ENCODE peak calls at places on chromosomes 13 and 19, in six cellular contexts. One of them, this sample, is unnamed.
A peak's percentile ranks its signal among the peaks of the same experiment; 100 is the strongest.

GRCh38 chr19:47494211-47494547 is 10.2 kb upstream of the KPTN start:
- DNase-seq in IMR-90: no peak
- DNase-seq in A549: no peak
- DNase-seq in adrenal gland: no peak
- DNase-seq in stomach: no peak
- DNase-seq in breast epithelium: no peak
- DNase-seq in this sample: no peak

GRCh38 chr13:29964181-29964845 is 113.9 kb upstream of the UBL3 start:
- DNase-seq in IMR-90: no peak
- DNase-seq in A549: no peak
- DNase-seq in adrenal gland: no peak
- DNase-seq in stomach: no peak
- DNase-seq in breast epithelium: no peak
- DNase-seq in this sample: no peak

GRCh38 chr13:29810145-29810742 is 40.2 kb downstream of the UBL3 start:
- DNase-seq in IMR-90: peak; percentile 28
- DNase-seq in A549: no peak
- DNase-seq in adrenal gland: no peak
- DNase-seq in stomach: no peak
- DNase-seq in breast epithelium: no peak
- DNase-seq in this sample: no peak

GRCh38 chr19:50486823-50487515 is 10.3 kb upstream of the GARIN5A start:
- DNase-seq in IMR-90: peak; percentile 19
- DNase-seq in A549: no peak
- DNase-seq in adrenal gland: no peak
- DNase-seq in stomach: no peak
- DNase-seq in breast epithelium: no peak
- DNase-seq in this sample: no peak

GRCh38 chr13:86563308-86563707 is 764.1 kb upstream of the SLITRK6 start:
- DNase-seq in IMR-90: peak; percentile 75
- DNase-seq in A549: no peak
- DNase-seq in adrenal gland: no peak
- DNase-seq in stomach: no peak
- DNase-seq in breast epithelium: no peak
- DNase-seq in this sample: no peak

GRCh38 chr19:17125728-17126677 is 50.4 kb downstream of the MYO9B start:
- DNase-seq in IMR-90: peak; percentile 25
- DNase-seq in A549: no peak
- DNase-seq in adrenal gland: peak; percentile 62
- DNase-seq in stomach: peak; percentile 47
- DNase-seq in breast epithelium: no peak
- DNase-seq in this sample: peak; percentile 36

GRCh38 chr13:95745752-95746151 is 68.8 kb downstream of the DNAJC3 start:
- DNase-seq in IMR-90: no peak
- DNase-seq in A549: no peak
- DNase-seq in adrenal gland: no peak
- DNase-seq in stomach: no peak
- DNase-seq in breast epithelium: no peak
- DNase-seq in this sample: no peak

GRCh38 chr13:35672611-35673010 is 196.1 kb upstream of the MAB21L1 start:
- DNase-seq in IMR-90: peak; percentile 10
- DNase-seq in A549: no peak
- DNase-seq in adrenal gland: no peak
- DNase-seq in stomach: no peak
- DNase-seq in breast epithelium: no peak
- DNase-seq in this sample: no peak

GRCh38 chr19:27793128-27793643 is 1419.8 kb downstream of the UQCRFS1 start:
- DNase-seq in IMR-90: peak; percentile 58
- DNase-seq in A549: peak; percentile 97
- DNase-seq in adrenal gland: peak; percentile 86
- DNase-seq in stomach: peak; percentile 71
- DNase-seq in breast epithelium: peak; percentile 62
- DNase-seq in this sample: peak; percentile 88

GRCh38 chr13:54628383-54628782 is 1599.8 kb downstream of the OLFM4 start:
- DNase-seq in IMR-90: no peak
- DNase-seq in A549: no peak
- DNase-seq in adrenal gland: no peak
- DNase-seq in stomach: no peak
- DNase-seq in breast epithelium: no peak
- DNase-seq in this sample: no peak

GRCh38 chr19:16596399-16596798 is 24.2 kb upstream of the SLC35E1 start:
- DNase-seq in IMR-90: no peak
- DNase-seq in A549: no peak
- DNase-seq in adrenal gland: no peak
- DNase-seq in stomach: no peak
- DNase-seq in breast epithelium: no peak
- DNase-seq in this sample: no peak

GRCh38 chr19:8366961-8367326 is 3.0 kb downstream of the ANGPTL4 start:
- DNase-seq in IMR-90: no peak
- DNase-seq in A549: no peak
- DNase-seq in adrenal gland: no peak
- DNase-seq in stomach: no peak
- DNase-seq in breast epithelium: no peak
- DNase-seq in this sample: peak; percentile 85

GRCh38 chr19:13974073-13974472 is 21.8 kb downstream of the DCAF15 start:
- DNase-seq in IMR-90: no peak
- DNase-seq in A549: no peak
- DNase-seq in adrenal gland: no peak
- DNase-seq in stomach: peak; percentile 47
- DNase-seq in breast epithelium: no peak
- DNase-seq in this sample: no peak

GRCh38 chr19:15479391-15480345 is at the start of gene PGLYRP2:
- DNase-seq in IMR-90: no peak
- DNase-seq in A549: no peak
- DNase-seq in adrenal gland: no peak
- DNase-seq in stomach: peak; percentile 64
- DNase-seq in breast epithelium: peak; percentile 74
- DNase-seq in this sample: peak; percentile 57

GRCh38 chr19:1111641-1112253 is 8.0 kb downstream of the GPX4 start:
- DNase-seq in IMR-90: no peak
- DNase-seq in A549: no peak
- DNase-seq in adrenal gland: no peak
- DNase-seq in stomach: no peak
- DNase-seq in breast epithelium: no peak
- DNase-seq in this sample: no peak

GRCh38 chr19:42467437-42467760 is 24.7 kb upstream of the CXCL17 start:
- DNase-seq in IMR-90: no peak
- DNase-seq in A549: no peak
- DNase-seq in adrenal gland: peak; percentile 25
- DNase-seq in stomach: no peak
- DNase-seq in breast epithelium: no peak
- DNase-seq in this sample: no peak

GRCh38 chr13:59879281-59879680 is 284.4 kb downstream of the DIAPH3 start:
- DNase-seq in IMR-90: no peak
- DNase-seq in A549: no peak
- DNase-seq in adrenal gland: no peak
- DNase-seq in stomach: no peak
- DNase-seq in breast epithelium: no peak
- DNase-seq in this sample: no peak

GRCh38 chr13:66618702-66619101 is 611.4 kb downstream of the PCDH9 start:
- DNase-seq in IMR-90: peak; percentile 63
- DNase-seq in A549: peak; percentile 16
- DNase-seq in adrenal gland: no peak
- DNase-seq in stomach: no peak
- DNase-seq in breast epithelium: no peak
- DNase-seq in this sample: no peak

GRCh38 chr19:11538232-11539036 is at the start of gene CNN1:
- DNase-seq in IMR-90: peak; percentile 90
- DNase-seq in A549: no peak
- DNase-seq in adrenal gland: no peak
- DNase-seq in stomach: peak; percentile 29
- DNase-seq in breast epithelium: peak; percentile 66
- DNase-seq in this sample: peak; percentile 42

GRCh38 chr13:20721454-20722357 is 18.2 kb downstream of the IL17D start:
- DNase-seq in IMR-90: peak; percentile 79
- DNase-seq in A549: no peak
- DNase-seq in adrenal gland: peak; percentile 84
- DNase-seq in stomach: peak; percentile 56
- DNase-seq in breast epithelium: no peak
- DNase-seq in this sample: peak; percentile 59

GRCh38 chr13:41942462-41943094 is 18.3 kb downstream of the VWA8 start:
- DNase-seq in IMR-90: peak; percentile 74
- DNase-seq in A549: peak; percentile 6
- DNase-seq in adrenal gland: peak; percentile 25
- DNase-seq in stomach: no peak
- DNase-seq in breast epithelium: no peak
- DNase-seq in this sample: no peak

GRCh38 chr13:113022391-113023216 is 53.6 kb downstream of the MCF2L start:
- DNase-seq in IMR-90: no peak
- DNase-seq in A549: no peak
- DNase-seq in adrenal gland: no peak
- DNase-seq in stomach: no peak
- DNase-seq in breast epithelium: no peak
- DNase-seq in this sample: no peak

GRCh38 chr13:29196409-29197074 is 376.4 kb downstream of the MTUS2 start:
- DNase-seq in IMR-90: no peak
- DNase-seq in A549: no peak
- DNase-seq in adrenal gland: no peak
- DNase-seq in stomach: no peak
- DNase-seq in breast epithelium: no peak
- DNase-seq in this sample: no peak

GRCh38 chr19:33292595-33293254 is 9.6 kb downstream of the CEBPA start:
- DNase-seq in IMR-90: no peak
- DNase-seq in A549: no peak
- DNase-seq in adrenal gland: no peak
- DNase-seq in stomach: no peak
- DNase-seq in breast epithelium: no peak
- DNase-seq in this sample: peak; percentile 26

GRCh38 chr13:36431204-36432105 is 840 bp upstream of the CCNA1 start:
- DNase-seq in IMR-90: no peak
- DNase-seq in A549: no peak
- DNase-seq in adrenal gland: no peak
- DNase-seq in stomach: no peak
- DNase-seq in breast epithelium: no peak
- DNase-seq in this sample: no peak

GRCh38 chr19:4713384-4713951 is 10.2 kb downstream of the DPP9 start:
- DNase-seq in IMR-90: peak; percentile 97
- DNase-seq in A549: peak; percentile 92
- DNase-seq in adrenal gland: peak; percentile 85
- DNase-seq in stomach: peak; percentile 96
- DNase-seq in breast epithelium: peak; percentile 93
- DNase-seq in this sample: peak; percentile 42

GRCh38 chr19:14434543-14435319 is 1.6 kb downstream of the PKN1 start:
- DNase-seq in IMR-90: peak; percentile 72
- DNase-seq in A549: no peak
- DNase-seq in adrenal gland: peak; percentile 90
- DNase-seq in stomach: peak; percentile 71
- DNase-seq in breast epithelium: no peak
- DNase-seq in this sample: peak; percentile 41

DNA sequence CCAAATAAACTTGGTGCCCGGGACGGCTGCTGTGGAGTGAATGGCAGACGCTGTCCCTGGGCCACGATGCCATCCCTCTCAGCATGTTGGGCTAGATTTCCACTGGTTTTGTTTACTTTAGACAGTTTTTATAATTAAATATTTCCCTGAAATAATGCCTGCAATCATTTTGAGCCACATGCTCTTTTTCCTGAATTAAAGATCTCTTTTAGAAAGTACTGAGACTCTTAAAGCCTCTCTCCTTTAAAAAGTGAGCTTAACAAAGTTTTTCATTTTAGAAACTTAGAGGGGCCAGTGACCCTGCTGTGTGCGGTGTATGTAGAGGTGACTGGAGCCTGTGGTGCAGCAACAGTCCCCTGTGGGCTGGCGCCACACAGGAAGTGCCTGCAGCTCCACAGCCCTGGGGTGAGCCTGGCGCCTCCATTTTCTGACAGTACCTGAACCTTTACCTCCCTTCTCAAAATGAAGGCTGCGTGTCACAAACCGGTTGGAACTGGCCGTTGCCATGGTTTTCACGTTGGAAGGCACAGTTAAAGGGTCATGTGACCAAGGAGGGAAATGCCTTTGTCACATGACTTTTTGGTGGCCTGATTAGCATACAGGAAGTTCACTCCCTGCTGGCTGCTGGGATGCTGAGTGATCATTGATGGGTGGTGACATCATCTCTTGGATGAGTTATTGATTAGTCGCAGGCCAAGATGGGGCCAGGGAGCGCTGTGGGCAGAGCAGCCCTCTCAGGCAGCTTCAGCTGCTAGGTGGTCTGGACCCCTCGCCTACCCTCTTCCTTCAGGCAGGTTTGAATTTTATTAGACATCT is 26.3 kb downstream of the TSSK6 start:
- DNase-seq in IMR-90: peak; percentile 96
- DNase-seq in A549: peak; percentile 38
- DNase-seq in adrenal gland: peak; percentile 88
- DNase-seq in stomach: peak; percentile 64
- DNase-seq in breast epithelium: peak; percentile 58
- DNase-seq in this sample: peak; percentile 82
- H3K4me3 ChIP-seq in IMR-90: no peak overlapping the region
- H3K4me3 ChIP-seq in A549: no peak overlapping the region
- H3K4me3 ChIP-seq in adrenal gland: no peak overlapping the region
- H3K4me3 ChIP-seq in stomach: peak overlapping the region; percentile 11
- H3K4me3 ChIP-seq in breast epithelium: peak overlapping the region; percentile 2
- H3K4me3 ChIP-seq in this sample: no peak overlapping the region

DNA sequence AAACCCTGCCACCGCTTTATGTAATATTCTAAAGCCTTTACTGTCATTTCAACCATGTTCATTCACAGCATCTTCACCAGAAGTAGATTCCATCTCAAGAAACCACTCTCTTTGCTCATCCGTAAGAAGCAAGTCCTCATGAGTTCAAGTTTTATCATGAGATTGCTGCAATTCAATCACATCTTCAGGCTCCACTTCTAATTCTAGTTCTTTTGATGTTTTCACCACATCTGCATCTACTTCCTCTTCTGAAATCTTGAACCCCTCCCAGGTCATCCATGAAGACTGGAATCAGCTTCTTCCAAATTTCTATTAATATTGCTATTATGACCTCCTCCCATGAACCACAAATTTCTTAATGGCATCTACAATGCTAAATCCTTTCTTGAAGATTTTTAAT is 83.9 kb downstream of the FOXO1 start:
- DNase-seq in IMR-90: no peak
- DNase-seq in A549: no peak
- DNase-seq in adrenal gland: no peak
- DNase-seq in stomach: no peak
- DNase-seq in breast epithelium: no peak
- DNase-seq in this sample: no peak
- H3K27ac ChIP-seq in IMR-90: no peak overlapping the region
- H3K27ac ChIP-seq in A549: no peak overlapping the region
- H3K27ac ChIP-seq in adrenal gland: no peak overlapping the region
- H3K27ac ChIP-seq in stomach: no peak overlapping the region
- H3K27ac ChIP-seq in breast epithelium: no peak overlapping the region
- H3K27ac ChIP-seq in this sample: no peak overlapping the region

DNA sequence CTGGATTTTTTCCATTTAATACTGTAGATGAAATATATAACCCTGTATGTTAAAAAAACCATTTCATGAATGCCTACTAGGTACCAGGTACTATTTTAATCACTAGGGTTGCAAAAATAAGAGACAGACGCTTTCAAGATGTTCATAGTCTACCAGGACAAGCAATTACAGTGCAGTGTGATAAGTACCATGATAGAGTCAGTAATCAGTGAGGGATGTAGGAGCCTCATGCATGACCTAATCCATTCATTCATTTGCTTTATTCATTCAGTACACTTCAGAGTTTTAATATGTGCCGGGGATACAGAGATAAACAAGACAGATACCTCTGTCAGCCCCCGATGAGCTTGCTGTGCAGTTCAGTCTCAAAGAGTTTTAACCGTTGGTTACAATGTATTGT is 3.0 kb downstream of the WASF3 start:
- DNase-seq in IMR-90: no peak
- DNase-seq in A549: no peak
- DNase-seq in adrenal gland: no peak
- DNase-seq in stomach: no peak
- DNase-seq in breast epithelium: no peak
- DNase-seq in this sample: no peak
- TF ChIP-seq POLR2A in IMR-90: no peak
- TF ChIP-seq POLR2A in A549: no peak
- TF ChIP-seq POLR2A in adrenal gland: no peak
- TF ChIP-seq POLR2A in stomach: no peak
- TF ChIP-seq POLR2A in breast epithelium: no peak
- TF ChIP-seq POLR2A in this sample: no peak

GRCh38 chr19:22945560-22945959 is 57.4 kb downstream of the ZNF728 start:
- DNase-seq in IMR-90: peak; percentile 16
- DNase-seq in A549: no peak
- DNase-seq in adrenal gland: no peak
- DNase-seq in stomach: no peak
- DNase-seq in breast epithelium: no peak
- DNase-seq in this sample: no peak
- H3K4me3 ChIP-seq in IMR-90: no peak overlapping the region
- H3K4me3 ChIP-seq in A549: no peak overlapping the region
- H3K4me3 ChIP-seq in adrenal gland: no peak overlapping the region
- H3K4me3 ChIP-seq in stomach: no peak overlapping the region
- H3K4me3 ChIP-seq in breast epithelium: no peak overlapping the region
- H3K4me3 ChIP-seq in this sample: no peak overlapping the region